ENCODE peak calls at places on chromosomes 2 and 18, in five cellular contexts. One of them, this sample, is unnamed.

GRCh38 chr2:209340522-209340921 is 83.3 kb upstream of the MAP2 start:
- DNase-seq in KBM-7: no peak
- DNase-seq in NCI-H2029 treated with DMSO at 0.1 percent for 48 hours: no peak
- DNase-seq in IMR-90: no peak
- DNase-seq in GM12891: no peak
- DNase-seq in this sample: no peak

GRCh38 chr2:165698621-165698946 is 95.5 kb downstream of the GALNT3 start:
- DNase-seq in GM12891: peak; percentile 2
- DNase-seq in NCI-H2029 treated with DMSO at 0.1 percent for 48 hours: peak; percentile 53
- DNase-seq in KBM-7: peak; percentile 26
- DNase-seq in IMR-90: peak; percentile 43
- DNase-seq in this sample: peak; percentile 83

GRCh38 chr2:1747065-1747941 is 3.0 kb upstream of the PXDN start:
- DNase-seq in IMR-90: no peak
- DNase-seq in GM12891: no peak
- DNase-seq in KBM-7: no peak
- DNase-seq in NCI-H2029 treated with DMSO at 0.1 percent for 48 hours: no peak
- DNase-seq in this sample: no peak

GRCh38 chr2:86017901-86018896 is 87.5 kb downstream of the POLR1A start:
- DNase-seq in IMR-90: peak; percentile 47
- DNase-seq in KBM-7: no peak
- DNase-seq in GM12891: no peak
- DNase-seq in NCI-H2029 treated with DMSO at 0.1 percent for 48 hours: no peak
- DNase-seq in this sample: peak; percentile 42

GRCh38 chr18:2955966-2956521 is 56.9 kb downstream of the LPIN2 start:
- DNase-seq in IMR-90: no peak
- DNase-seq in KBM-7: no peak
- DNase-seq in GM12891: no peak
- DNase-seq in NCI-H2029 treated with DMSO at 0.1 percent for 48 hours: no peak
- DNase-seq in this sample: no peak

GRCh38 chr18:51029378-51029693 is 677 bp upstream of the SMAD4 start:
- DNase-seq in GM12891: no peak
- DNase-seq in IMR-90: peak; percentile 64
- DNase-seq in NCI-H2029 treated with DMSO at 0.1 percent for 48 hours: no peak
- DNase-seq in KBM-7: no peak
- DNase-seq in this sample: no peak

GRCh38 chr2:119028327-119029174 is 86.6 kb downstream of the MARCO start:
- DNase-seq in KBM-7: no peak
- DNase-seq in IMR-90: peak; percentile 25
- DNase-seq in NCI-H2029 treated with DMSO at 0.1 percent for 48 hours: no peak
- DNase-seq in GM12891: no peak
- DNase-seq in this sample: peak; percentile 61

GRCh38 chr2:67965246-67965645 is 97.6 kb downstream of the C1D start:
- DNase-seq in GM12891: no peak
- DNase-seq in NCI-H2029 treated with DMSO at 0.1 percent for 48 hours: no peak
- DNase-seq in KBM-7: no peak
- DNase-seq in IMR-90: no peak
- DNase-seq in this sample: no peak

GRCh38 chr2:70340921-70341765 is 39.3 kb upstream of the FAM136A start:
- DNase-seq in NCI-H2029 treated with DMSO at 0.1 percent for 48 hours: peak; percentile 62
- DNase-seq in IMR-90: peak; percentile 26
- DNase-seq in KBM-7: peak; percentile 58
- DNase-seq in GM12891: peak; percentile 42
- DNase-seq in this sample: peak; percentile 53

GRCh38 chr2:237260032-237260431 is 153.9 kb downstream of the COL6A3 start:
- DNase-seq in IMR-90: peak; percentile 68
- DNase-seq in NCI-H2029 treated with DMSO at 0.1 percent for 48 hours: no peak
- DNase-seq in GM12891: no peak
- DNase-seq in KBM-7: no peak
- DNase-seq in this sample: no peak

GRCh38 chr2:60964651-60965513 is 52.6 kb upstream of the PEX13 start:
- DNase-seq in KBM-7: peak; percentile 20
- DNase-seq in NCI-H2029 treated with DMSO at 0.1 percent for 48 hours: no peak
- DNase-seq in IMR-90: no peak
- DNase-seq in GM12891: no peak
- DNase-seq in this sample: no peak

GRCh38 chr2:151907933-151908882 is 80.0 kb upstream of the ARL5A start:
- DNase-seq in KBM-7: no peak
- DNase-seq in GM12891: no peak
- DNase-seq in IMR-90: no peak
- DNase-seq in NCI-H2029 treated with DMSO at 0.1 percent for 48 hours: no peak
- DNase-seq in this sample: peak; percentile 18

GRCh38 chr18:31101148-31102019 is 837 bp downstream of the DSC2 start:
- DNase-seq in IMR-90: no peak
- DNase-seq in KBM-7: peak; percentile 80
- DNase-seq in GM12891: no peak
- DNase-seq in NCI-H2029 treated with DMSO at 0.1 percent for 48 hours: no peak
- DNase-seq in this sample: no peak

GRCh38 chr2:43269074-43269572 is 42.7 kb upstream of the ZFP36L2 start:
- DNase-seq in IMR-90: peak; percentile 99
- DNase-seq in NCI-H2029 treated with DMSO at 0.1 percent for 48 hours: no peak
- DNase-seq in GM12891: no peak
- DNase-seq in KBM-7: no peak
- DNase-seq in this sample: peak; percentile 99

GRCh38 chr2:98543214-98543613 is 65.1 kb downstream of the COA5 start:
- DNase-seq in IMR-90: no peak
- DNase-seq in NCI-H2029 treated with DMSO at 0.1 percent for 48 hours: no peak
- DNase-seq in KBM-7: no peak
- DNase-seq in GM12891: no peak
- DNase-seq in this sample: no peak

GRCh38 chr2:107025291-107025857 is 139.4 kb upstream of the ST6GAL2 start:
- DNase-seq in IMR-90: no peak
- DNase-seq in NCI-H2029 treated with DMSO at 0.1 percent for 48 hours: no peak
- DNase-seq in GM12891: no peak
- DNase-seq in KBM-7: no peak
- DNase-seq in this sample: no peak

GRCh38 chr2:54079331-54079730 is 36.1 kb upstream of the ACYP2 start:
- DNase-seq in KBM-7: no peak
- DNase-seq in GM12891: no peak
- DNase-seq in IMR-90: no peak
- DNase-seq in NCI-H2029 treated with DMSO at 0.1 percent for 48 hours: no peak
- DNase-seq in this sample: no peak

GRCh38 chr18:79139206-79139605 is 70.0 kb downstream of the ATP9B start:
- DNase-seq in NCI-H2029 treated with DMSO at 0.1 percent for 48 hours: no peak
- DNase-seq in KBM-7: no peak
- DNase-seq in IMR-90: peak; percentile 77
- DNase-seq in GM12891: no peak
- DNase-seq in this sample: no peak

GRCh38 chr2:173876833-173877413 is 88.2 kb downstream of the SP3 start:
- DNase-seq in NCI-H2029 treated with DMSO at 0.1 percent for 48 hours: no peak
- DNase-seq in KBM-7: no peak
- DNase-seq in GM12891: no peak
- DNase-seq in IMR-90: no peak
- DNase-seq in this sample: no peak

GRCh38 chr18:9025104-9025838 is 77.2 kb upstream of the NDUFV2 start:
- DNase-seq in IMR-90: peak; percentile 81
- DNase-seq in NCI-H2029 treated with DMSO at 0.1 percent for 48 hours: peak; percentile 6
- DNase-seq in GM12891: no peak
- DNase-seq in KBM-7: no peak
- DNase-seq in this sample: no peak